ENCODE peak calls at places on chromosomes 16 and 17, in four cellular contexts. U is effector CD4-positive, alpha-beta T cell; K is ACHN; W is myocyte. V is an unnamed sample.

GRCh38 chr16:46715769-46716305 is 26.4 kb downstream of the ORC6 start:
- DNase-seq in U (no peak), K (no peak), W (peak; percentile 81), V (no peak)

GRCh38 chr16:56645838-56646237 is 5.8 kb upstream of the MT1B start:
- DNase-seq in U (no peak), K (no peak), W (no peak), V (no peak)

GRCh38 chr16:51497541-51498211 is 346.6 kb upstream of the SALL1 start:
- DNase-seq in U (no peak), K (no peak), W (no peak), V (no peak)

GRCh38 chr16:24844101-24845030 is 1.4 kb upstream of the SLC5A11 start:
- DNase-seq in U (no peak), K (peak; percentile 45), W (no peak), V (no peak)

GRCh38 chr17:49741009-49741691 is 22.8 kb downstream of the FAM117A start:
- DNase-seq in U (no peak), K (no peak), W (peak; percentile 34), V (peak; percentile 75)

GRCh38 chr16:77963185-77964044 is 58.9 kb upstream of the CLEC3A start:
- DNase-seq in U (no peak), K (no peak), W (no peak), V (no peak)

GRCh38 chr17:62696726-62697490 is 69.4 kb downstream of the MRC2 start:
- DNase-seq in U (no peak), K (no peak), W (no peak), V (no peak)

GRCh38 chr17:66995944-66996343 is 31.4 kb downstream of the CACNG4 start:
- DNase-seq in U (no peak), K (peak; percentile 30), W (peak; percentile 90), V (no peak)

GRCh38 chr17:36117505-36118382 is 14.1 kb downstream of the CCL4 start:
- DNase-seq in U (no peak), K (no peak), W (no peak), V (no peak)

GRCh38 chr16:69150146-69150865 is 17.9 kb downstream of the UTP4 start:
- DNase-seq in U (peak; percentile 45), K (peak; percentile 77), W (peak; percentile 77), V (peak; percentile 82)

GRCh38 chr16:56589141-56590039 is at the start of gene MT3:
- DNase-seq in U (no peak), K (peak; percentile 39), W (peak; percentile 86), V (no peak)

GRCh38 chr16:2790631-2791030 is 3.3 kb upstream of the PRSS33 start:
- DNase-seq in U (no peak), K (no peak), W (no peak), V (no peak)

GRCh38 chr16:85150331-85150940 is 38.2 kb upstream of the CIBAR2 start:
- DNase-seq in U (no peak), K (no peak), W (no peak), V (no peak)

GRCh38 chr16:1366712-1367299 is 15.1 kb downstream of the GNPTG start:
- DNase-seq in U (no peak), K (no peak), W (no peak), V (no peak)

GRCh38 chr17:18139949-18140348 is 31.4 kb downstream of the MYO15A start:
- DNase-seq in U (no peak), K (peak; percentile 11), W (no peak), V (no peak)

GRCh38 chr17:81546906-81547613 is 5.1 kb downstream of the FAAP100 start:
- DNase-seq in U (no peak), K (no peak), W (no peak), V (no peak)

GRCh38 chr16:4298761-4299522 is 16.9 kb upstream of the GLIS2 start:
- DNase-seq in U (no peak), K (peak; percentile 95), W (peak; percentile 95), V (no peak)

GRCh38 chr16:4183258-4184037 is 58.4 kb downstream of the SRL start:
- DNase-seq in U (peak; percentile 60), K (peak; percentile 97), W (peak; percentile 95), V (peak; percentile 93)

GRCh38 chr16:84916850-84917249 is 94.5 kb downstream of the ZDHHC7 start:
- DNase-seq in U (no peak), K (no peak), W (no peak), V (no peak)

GRCh38 chr17:74742153-74742515 is 5.1 kb downstream of the RAB37 start:
- DNase-seq in U (no peak), K (no peak), W (no peak), V (peak; percentile 66)

GRCh38 chr17:909642-910323 is 69.8 kb downstream of the NXN start:
- DNase-seq in U (no peak), K (no peak), W (no peak), V (no peak)

GRCh38 chr17:67038861-67039365 is 5.4 kb upstream of the CACNG1 start:
- DNase-seq in U (no peak), K (no peak), W (no peak), V (no peak)